ENCODE peak calls at places on chromosomes 7 and 10, in four cellular contexts. Q is A673, F is IMR-90, V is ovary. R is an unnamed sample.

GRCh38 chr7:138581065-138581464 is 120.1 kb downstream of the SVOPL start:
- DNase-seq in V (no peak), Q (no peak), F (no peak), R (no peak)

GRCh38 chr7:38102486-38102885 is 75.6 kb upstream of the STARD3NL start:
- DNase-seq in V (no peak), F (peak; percentile 1), Q (no peak), R (no peak)

GRCh38 chr7:113268757-113269156 is 150.4 kb upstream of the SMIM30 start:
- DNase-seq in F (peak; percentile 33), V (no peak), Q (no peak), R (no peak)

GRCh38 chr10:131282961-131283360 is 28.6 kb downstream of the TCERG1L start:
- DNase-seq in F (no peak), V (no peak), Q (no peak), R (no peak)

GRCh38 chr10:11705687-11706086 is 36.5 kb upstream of the ECHDC3 start:
- DNase-seq in F (peak; percentile 24), Q (no peak), V (no peak), R (no peak)

GRCh38 chr7:45919947-45920542 is 1.0 kb downstream of the IGFBP3 start:
- DNase-seq in F (no peak), Q (no peak), V (no peak), R (no peak)

GRCh38 chr7:138396251-138397070 is 63.6 kb upstream of the TRIM24 start:
- DNase-seq in V (no peak), F (no peak), Q (no peak), R (no peak)

GRCh38 chr10:44702531-44702930 is 208.6 kb upstream of the TMEM72 start:
- DNase-seq in V (no peak), F (no peak), Q (no peak), R (peak; percentile 5)

GRCh38 chr7:87146740-87147386 is 5.4 kb upstream of the DMTF1 start:
- DNase-seq in Q (no peak), F (no peak), V (no peak), R (no peak)

GRCh38 chr10:3631709-3632330 is 153.2 kb downstream of the KLF6 start:
- DNase-seq in F (peak; percentile 37), Q (no peak), V (no peak), R (no peak)

GRCh38 chr10:95519132-95519487 is 42.1 kb downstream of the SORBS1 start:
- DNase-seq in Q (no peak), V (no peak), F (no peak), R (no peak)

GRCh38 chr10:42877496-42878030 is 95.0 kb downstream of the BMS1 start:
- DNase-seq in V (no peak), F (no peak), Q (no peak), R (no peak)

GRCh38 chr7:97578225-97578624 is 153.7 kb upstream of the TAC1 start:
- DNase-seq in F (no peak), Q (no peak), V (no peak), R (no peak)

GRCh38 chr7:138565451-138566114 is 105.5 kb downstream of the TRIM24 start:
- DNase-seq in Q (peak; percentile 13), V (no peak), F (peak; percentile 78), R (peak; percentile 80)

GRCh38 chr10:27276581-27276980 is 36.0 kb upstream of the ACBD5 start:
- DNase-seq in F (no peak), Q (no peak), V (no peak), R (no peak)

GRCh38 chr7:152054377-152055230 is 29.1 kb downstream of the GALNT11 start:
- DNase-seq in Q (peak; percentile 45), V (peak; percentile 42), F (peak; percentile 80), R (peak; percentile 38)

GRCh38 chr7:38187794-38188472 is 9.9 kb downstream of the STARD3NL start:
- DNase-seq in F (no peak), Q (no peak), V (no peak), R (no peak)

GRCh38 chr7:38704041-38704547 is 72.9 kb upstream of the AMPH start:
- DNase-seq in Q (no peak), V (no peak), F (peak; percentile 18), R (peak; percentile 37)

GRCh38 chr10:32976338-32976737 is 18.3 kb upstream of the ITGB1 start:
- DNase-seq in F (no peak), Q (no peak), V (no peak), R (no peak)

GRCh38 chr7:150359007-150359917 is 9.4 kb upstream of the REPIN1 start:
- DNase-seq in Q (no peak), V (no peak), F (no peak), R (no peak)

GRCh38 chr10:104435822-104436221 is 82.2 kb downstream of the CFAP58 start:
- DNase-seq in F (peak; percentile 4), Q (peak; percentile 45), V (no peak), R (peak; percentile 69)

GRCh38 chr7:102989161-102989560 is 76.4 kb downstream of the LRRC17 start:
- DNase-seq in V (no peak), F (no peak), Q (no peak), R (no peak)

DNA sequence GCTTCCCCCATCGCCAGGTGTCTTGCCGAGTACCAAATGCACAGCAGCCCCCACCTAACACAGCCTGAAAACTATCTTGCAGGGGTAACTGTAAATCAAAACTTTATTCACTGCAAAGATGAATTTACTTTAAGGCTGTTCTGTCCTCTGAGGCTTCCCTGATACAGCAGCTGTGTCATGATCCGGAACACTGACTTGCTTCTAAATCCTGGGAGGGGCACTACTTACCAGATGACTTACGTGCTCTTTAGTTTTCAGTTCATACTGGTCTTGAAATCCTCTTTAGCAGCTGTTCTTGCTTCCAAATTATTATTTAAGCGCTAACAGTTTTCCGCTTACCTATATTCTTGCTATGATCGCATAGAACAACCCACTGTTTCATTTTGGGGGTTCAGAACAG is 4.9 kb downstream of the DYNC1I1 start:
- DNase-seq in Q (no peak), V (no peak), F (no peak), R (no peak)
- H3K4me3 ChIP-seq in Q (no peak overlapping the region), V (no peak overlapping the region), F (no peak overlapping the region), R (no peak overlapping the region)

DNA sequence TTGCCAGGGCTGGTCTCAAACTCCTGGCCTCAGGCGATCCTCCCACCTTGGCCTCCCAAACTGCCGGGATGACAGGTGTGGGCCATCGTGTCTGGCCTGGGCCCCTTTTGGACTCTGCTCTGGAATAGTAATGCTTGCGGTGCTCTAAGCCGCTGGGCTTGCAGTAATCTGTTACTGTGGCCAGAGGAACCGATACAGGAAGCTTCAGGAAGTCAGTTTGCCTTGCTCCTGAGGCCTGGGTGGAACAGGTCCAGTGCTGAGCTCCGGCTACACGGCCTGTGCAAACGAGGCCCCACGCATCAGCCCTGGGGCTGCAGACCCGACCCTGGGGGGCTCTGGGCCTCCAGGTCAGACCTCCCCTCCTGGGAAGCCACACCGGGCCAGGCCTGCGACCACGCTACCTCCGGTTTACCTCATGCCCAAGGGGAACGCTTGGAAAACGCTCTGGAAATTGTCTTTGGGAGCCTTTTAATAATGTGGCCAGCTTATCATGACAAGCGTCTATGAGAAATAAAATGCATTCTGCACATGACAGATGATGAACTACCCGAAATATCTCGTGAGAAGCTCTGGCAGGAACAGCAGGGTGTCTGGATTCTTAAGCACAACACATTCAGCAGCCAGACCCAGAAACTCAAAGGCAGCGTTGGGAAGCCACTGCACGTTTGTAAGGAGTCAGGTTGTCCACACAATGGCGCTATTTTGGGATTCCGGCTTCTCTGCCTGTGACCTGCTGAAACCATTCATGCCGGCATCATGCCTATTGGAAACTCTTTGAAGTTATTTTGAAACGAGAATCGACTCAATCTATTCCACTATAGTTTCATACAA is 10.1 kb upstream of the ADAP1 start:
- DNase-seq in V (peak; percentile 68), F (peak; percentile 25), Q (peak; percentile 87), R (no peak)
- TF ChIP-seq CTCF in V (no peak), F (no peak), Q (peak; percentile 60), R (peak; percentile 12)

DNA sequence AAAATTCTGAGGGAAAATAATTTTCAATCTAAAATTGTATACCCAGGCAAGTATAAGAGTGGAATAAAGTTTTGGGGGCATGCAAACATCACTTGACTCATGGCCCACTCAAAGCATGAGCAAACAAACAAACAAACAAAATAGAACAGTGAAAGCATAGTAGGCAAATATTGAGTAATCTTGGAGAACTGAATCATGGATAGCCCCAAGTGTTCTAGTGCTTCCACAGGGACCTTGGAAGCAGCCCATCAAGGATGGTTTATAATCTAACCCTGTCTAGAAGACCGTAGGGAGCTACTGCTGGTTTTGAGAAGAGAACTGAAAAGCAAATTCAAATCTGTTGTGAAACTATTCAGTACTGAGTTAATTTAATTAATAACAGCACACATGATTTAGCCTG is 22.1 kb downstream of the POLR3A start:
- DNase-seq in F (no peak), Q (no peak), V (no peak), R (peak; percentile 35)
- H3K36me3 ChIP-seq in F (peaks cover 58% of the 10 kb centered on the region), Q (peaks cover 94% of the 10 kb centered on the region), V (no peaks in the 10 kb centered on the region), R (peaks cover 28% of the 10 kb centered on the region)

GRCh38 chr10:93707623-93708022 is 5.2 kb upstream of the FRA10AC1 start:
- DNase-seq in Q (no peak), V (no peak), F (no peak), R (no peak)

GRCh38 chr10:93712593-93712992 is 10.2 kb upstream of the FRA10AC1 start:
- DNase-seq in V (no peak), Q (no peak), F (no peak), R (no peak)

GRCh38 chr10:93711891-93712290 is 9.5 kb upstream of the FRA10AC1 start:
- DNase-seq in V (no peak), F (no peak), Q (no peak), R (peak; percentile 16)

GRCh38 chr10:93715345-93715744 is 13.0 kb upstream of the FRA10AC1 start:
- DNase-seq in V (no peak), F (no peak), Q (no peak), R (no peak)

GRCh38 chr10:93710333-93710909 is 8.0 kb upstream of the FRA10AC1 start:
- DNase-seq in F (no peak), V (no peak), Q (no peak), R (no peak)
- H3K4me3 ChIP-seq in F (no peak overlapping the region), V (no peak overlapping the region), Q (no peak overlapping the region), R (no peak overlapping the region)

GRCh38 chr10:101550965-101551364 is 37.1 kb downstream of the POLL start:
- DNase-seq in F (no peak), Q (no peak), V (no peak), R (no peak)

DNA sequence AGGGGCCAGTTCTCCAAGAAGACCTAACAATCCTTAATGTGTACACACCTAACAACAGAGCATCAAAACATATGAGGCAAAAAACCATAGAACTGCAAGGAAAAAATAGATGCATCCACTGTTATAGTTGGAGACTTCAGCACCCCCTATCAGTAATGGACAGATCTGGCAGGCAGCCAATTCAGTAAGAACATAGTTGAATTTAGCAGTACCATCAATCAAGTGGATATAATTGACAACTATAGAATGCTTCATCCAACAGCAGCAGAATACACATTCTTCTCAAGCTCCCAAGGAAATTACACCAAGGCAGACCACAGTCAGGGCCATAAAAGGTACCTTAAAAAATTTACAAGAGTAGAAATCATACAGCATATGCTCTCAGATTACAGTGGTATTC is 42.2 kb downstream of the POLL start:
- DNase-seq in Q (peak; percentile 58), F (no peak), V (no peak), R (no peak)
- TF ChIP-seq CTCF in Q (no peak), F (no peak), V (no peak), R (no peak)

DNA sequence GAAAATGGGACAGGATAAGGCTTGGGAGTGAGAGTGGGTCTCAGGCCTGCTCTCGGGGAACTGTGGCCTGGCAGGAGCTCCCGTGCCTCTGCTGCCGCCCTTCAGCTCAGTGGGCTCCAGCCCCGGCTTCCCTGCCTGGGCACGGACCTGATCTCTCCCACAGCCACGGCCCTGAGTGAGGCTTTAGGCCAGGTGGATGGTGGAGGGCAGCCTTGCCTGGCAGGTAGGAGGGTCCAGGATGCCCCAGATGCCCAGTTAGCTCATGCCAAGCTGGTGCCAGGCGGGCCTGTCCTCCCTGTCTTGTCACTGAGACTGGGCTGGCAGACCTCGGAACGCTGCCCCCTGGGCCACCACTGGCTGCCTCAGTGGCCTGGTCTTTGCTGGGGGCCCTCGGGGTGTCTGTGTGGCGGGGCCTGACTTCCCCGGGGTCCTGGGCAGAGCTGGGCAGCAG is 116.6 kb downstream of the INPP5A start:
- DNase-seq in V (no peak), Q (no peak), F (no peak), R (no peak)
- H3K36me3 ChIP-seq in V (no peaks in the 10 kb centered on the region), Q (no peaks in the 10 kb centered on the region), F (peaks cover 7% of the 10 kb centered on the region), R (no peaks in the 10 kb centered on the region)

R was measured in bronchial epithelial cell.